ENCODE peak calls at places on chromosomes 16 and 17, in ten cellular contexts. One of them, this sample, is unnamed.

GRCh38 chr17:76855105-76855504 is 13.1 kb upstream of the MGAT5B start:
- DNase-seq in T-helper 2 cell: no peak
- DNase-seq in thoracic aorta: no peak
- DNase-seq in naive B cell: no peak
- DNase-seq in GDM1: no peak
- DNase-seq in AG10803: no peak
- DNase-seq in activated naive CD8-positive, alpha-beta T cell treated with anti-CD3 and anti-CD28 coated beads, Interleukin-2, amount 50 U/mL, for 24 hours: no peak
- DNase-seq in pons: no peak
- DNase-seq in H9: no peak
- DNase-seq in CD8-positive, alpha-beta T cell: no peak
- DNase-seq in this sample: no peak

GRCh38 chr17:78798695-78799559 is 16.9 kb upstream of the CYTH1 start:
- DNase-seq in T-helper 2 cell: no peak
- DNase-seq in activated naive CD8-positive, alpha-beta T cell treated with anti-CD3 and anti-CD28 coated beads, Interleukin-2, amount 50 U/mL, for 24 hours: no peak
- DNase-seq in naive B cell: peak; percentile 39
- DNase-seq in thoracic aorta: no peak
- DNase-seq in CD8-positive, alpha-beta T cell: no peak
- DNase-seq in GDM1: no peak
- DNase-seq in AG10803: peak; percentile 26
- DNase-seq in pons: peak; percentile 80
- DNase-seq in H9: no peak
- DNase-seq in this sample: no peak

GRCh38 chr16:85046957-85047866 is 19.6 kb downstream of the KIAA0513 start:
- DNase-seq in AG10803: no peak
- DNase-seq in CD8-positive, alpha-beta T cell: no peak
- DNase-seq in GDM1: no peak
- DNase-seq in H9: no peak
- DNase-seq in thoracic aorta: no peak
- DNase-seq in activated naive CD8-positive, alpha-beta T cell treated with anti-CD3 and anti-CD28 coated beads, Interleukin-2, amount 50 U/mL, for 24 hours: no peak
- DNase-seq in pons: no peak
- DNase-seq in T-helper 2 cell: no peak
- DNase-seq in naive B cell: no peak
- DNase-seq in this sample: no peak

GRCh38 chr16:85917012-85917411 is 18.1 kb downstream of the IRF8 start:
- DNase-seq in T-helper 2 cell: no peak
- DNase-seq in naive B cell: no peak
- DNase-seq in AG10803: no peak
- DNase-seq in GDM1: no peak
- DNase-seq in H9: no peak
- DNase-seq in activated naive CD8-positive, alpha-beta T cell treated with anti-CD3 and anti-CD28 coated beads, Interleukin-2, amount 50 U/mL, for 24 hours: no peak
- DNase-seq in thoracic aorta: no peak
- DNase-seq in pons: no peak
- DNase-seq in CD8-positive, alpha-beta T cell: no peak
- DNase-seq in this sample: no peak

GRCh38 chr16:30032083-30032819 is 1.2 kb upstream of the TLCD3B start:
- DNase-seq in T-helper 2 cell: peak; percentile 39
- DNase-seq in H9: peak; percentile 87
- DNase-seq in AG10803: peak; percentile 58
- DNase-seq in pons: peak; percentile 56
- DNase-seq in activated naive CD8-positive, alpha-beta T cell treated with anti-CD3 and anti-CD28 coated beads, Interleukin-2, amount 50 U/mL, for 24 hours: peak; percentile 69
- DNase-seq in naive B cell: peak; percentile 62
- DNase-seq in thoracic aorta: no peak
- DNase-seq in GDM1: peak; percentile 48
- DNase-seq in CD8-positive, alpha-beta T cell: peak; percentile 38
- DNase-seq in this sample: no peak

GRCh38 chr17:9308069-9308468 is 267.6 kb downstream of the STX8 start:
- DNase-seq in H9: peak; percentile 52
- DNase-seq in naive B cell: no peak
- DNase-seq in AG10803: no peak
- DNase-seq in GDM1: no peak
- DNase-seq in T-helper 2 cell: no peak
- DNase-seq in CD8-positive, alpha-beta T cell: no peak
- DNase-seq in pons: no peak
- DNase-seq in thoracic aorta: no peak
- DNase-seq in activated naive CD8-positive, alpha-beta T cell treated with anti-CD3 and anti-CD28 coated beads, Interleukin-2, amount 50 U/mL, for 24 hours: no peak
- DNase-seq in this sample: no peak

GRCh38 chr17:37134050-37134449 is 185.3 kb downstream of the AATF start:
- DNase-seq in T-helper 2 cell: no peak
- DNase-seq in activated naive CD8-positive, alpha-beta T cell treated with anti-CD3 and anti-CD28 coated beads, Interleukin-2, amount 50 U/mL, for 24 hours: no peak
- DNase-seq in thoracic aorta: no peak
- DNase-seq in AG10803: no peak
- DNase-seq in CD8-positive, alpha-beta T cell: no peak
- DNase-seq in naive B cell: no peak
- DNase-seq in pons: no peak
- DNase-seq in H9: no peak
- DNase-seq in GDM1: peak; percentile 18
- DNase-seq in this sample: no peak

GRCh38 chr17:65472602-65473001 is 88.8 kb downstream of the AXIN2 start:
- DNase-seq in AG10803: peak; percentile 89
- DNase-seq in thoracic aorta: peak; percentile 61
- DNase-seq in activated naive CD8-positive, alpha-beta T cell treated with anti-CD3 and anti-CD28 coated beads, Interleukin-2, amount 50 U/mL, for 24 hours: no peak
- DNase-seq in CD8-positive, alpha-beta T cell: no peak
- DNase-seq in pons: no peak
- DNase-seq in T-helper 2 cell: no peak
- DNase-seq in naive B cell: no peak
- DNase-seq in H9: no peak
- DNase-seq in GDM1: no peak
- DNase-seq in this sample: no peak

GRCh38 chr16:89616576-89617437 is 3.4 kb downstream of the DPEP1 start:
- DNase-seq in T-helper 2 cell: peak; percentile 22
- DNase-seq in thoracic aorta: no peak
- DNase-seq in activated naive CD8-positive, alpha-beta T cell treated with anti-CD3 and anti-CD28 coated beads, Interleukin-2, amount 50 U/mL, for 24 hours: peak; percentile 19
- DNase-seq in AG10803: no peak
- DNase-seq in pons: no peak
- DNase-seq in GDM1: no peak
- DNase-seq in CD8-positive, alpha-beta T cell: no peak
- DNase-seq in naive B cell: no peak
- DNase-seq in H9: no peak
- DNase-seq in this sample: no peak

GRCh38 chr16:80100846-80101451 is 439.8 kb upstream of the DYNLRB2 start:
- DNase-seq in thoracic aorta: no peak
- DNase-seq in T-helper 2 cell: no peak
- DNase-seq in naive B cell: no peak
- DNase-seq in CD8-positive, alpha-beta T cell: no peak
- DNase-seq in AG10803: no peak
- DNase-seq in H9: no peak
- DNase-seq in GDM1: no peak
- DNase-seq in pons: no peak
- DNase-seq in activated naive CD8-positive, alpha-beta T cell treated with anti-CD3 and anti-CD28 coated beads, Interleukin-2, amount 50 U/mL, for 24 hours: no peak
- DNase-seq in this sample: no peak

GRCh38 chr16:87344931-87345631 is 27.9 kb upstream of the C16orf95 start:
- DNase-seq in thoracic aorta: no peak
- DNase-seq in GDM1: no peak
- DNase-seq in naive B cell: peak; percentile 11
- DNase-seq in CD8-positive, alpha-beta T cell: peak; percentile 42
- DNase-seq in H9: peak; percentile 39
- DNase-seq in T-helper 2 cell: peak; percentile 60
- DNase-seq in pons: no peak
- DNase-seq in activated naive CD8-positive, alpha-beta T cell treated with anti-CD3 and anti-CD28 coated beads, Interleukin-2, amount 50 U/mL, for 24 hours: peak; percentile 52
- DNase-seq in AG10803: no peak
- DNase-seq in this sample: no peak

GRCh38 chr17:68821860-68822693 is 133.1 kb downstream of the ABCA8 start:
- DNase-seq in pons: no peak
- DNase-seq in CD8-positive, alpha-beta T cell: no peak
- DNase-seq in naive B cell: no peak
- DNase-seq in AG10803: peak; percentile 84
- DNase-seq in thoracic aorta: no peak
- DNase-seq in T-helper 2 cell: no peak
- DNase-seq in GDM1: no peak
- DNase-seq in H9: no peak
- DNase-seq in activated naive CD8-positive, alpha-beta T cell treated with anti-CD3 and anti-CD28 coated beads, Interleukin-2, amount 50 U/mL, for 24 hours: no peak
- DNase-seq in this sample: no peak

GRCh38 chr17:28399808-28400207 is 6.2 kb downstream of the SLC46A1 start:
- DNase-seq in GDM1: no peak
- DNase-seq in AG10803: no peak
- DNase-seq in pons: no peak
- DNase-seq in naive B cell: no peak
- DNase-seq in thoracic aorta: no peak
- DNase-seq in H9: no peak
- DNase-seq in CD8-positive, alpha-beta T cell: no peak
- DNase-seq in activated naive CD8-positive, alpha-beta T cell treated with anti-CD3 and anti-CD28 coated beads, Interleukin-2, amount 50 U/mL, for 24 hours: no peak
- DNase-seq in T-helper 2 cell: no peak
- DNase-seq in this sample: no peak

GRCh38 chr17:4327638-4328037 is 38.8 kb downstream of the UBE2G1 start:
- DNase-seq in naive B cell: no peak
- DNase-seq in CD8-positive, alpha-beta T cell: no peak
- DNase-seq in GDM1: no peak
- DNase-seq in T-helper 2 cell: no peak
- DNase-seq in pons: no peak
- DNase-seq in H9: no peak
- DNase-seq in activated naive CD8-positive, alpha-beta T cell treated with anti-CD3 and anti-CD28 coated beads, Interleukin-2, amount 50 U/mL, for 24 hours: no peak
- DNase-seq in AG10803: peak; percentile 81
- DNase-seq in thoracic aorta: peak; percentile 33
- DNase-seq in this sample: no peak

GRCh38 chr16:87744750-87745514 is 20.9 kb downstream of the KLHDC4 start:
- DNase-seq in GDM1: no peak
- DNase-seq in thoracic aorta: no peak
- DNase-seq in naive B cell: no peak
- DNase-seq in pons: no peak
- DNase-seq in CD8-positive, alpha-beta T cell: no peak
- DNase-seq in AG10803: no peak
- DNase-seq in H9: no peak
- DNase-seq in T-helper 2 cell: no peak
- DNase-seq in activated naive CD8-positive, alpha-beta T cell treated with anti-CD3 and anti-CD28 coated beads, Interleukin-2, amount 50 U/mL, for 24 hours: no peak
- DNase-seq in this sample: no peak

GRCh38 chr16:54446639-54447038 is 160.1 kb upstream of the IRX3 start:
- DNase-seq in activated naive CD8-positive, alpha-beta T cell treated with anti-CD3 and anti-CD28 coated beads, Interleukin-2, amount 50 U/mL, for 24 hours: no peak
- DNase-seq in H9: no peak
- DNase-seq in pons: no peak
- DNase-seq in thoracic aorta: peak; percentile 51
- DNase-seq in AG10803: peak; percentile 95
- DNase-seq in naive B cell: no peak
- DNase-seq in T-helper 2 cell: no peak
- DNase-seq in GDM1: no peak
- DNase-seq in CD8-positive, alpha-beta T cell: no peak
- DNase-seq in this sample: peak; percentile 48

GRCh38 chr16:4663756-4664465 is 29.5 kb upstream of the NUDT16L1 start:
- DNase-seq in H9: no peak
- DNase-seq in pons: peak; percentile 83
- DNase-seq in GDM1: peak; percentile 72
- DNase-seq in thoracic aorta: no peak
- DNase-seq in T-helper 2 cell: no peak
- DNase-seq in naive B cell: no peak
- DNase-seq in CD8-positive, alpha-beta T cell: no peak
- DNase-seq in activated naive CD8-positive, alpha-beta T cell treated with anti-CD3 and anti-CD28 coated beads, Interleukin-2, amount 50 U/mL, for 24 hours: peak; percentile 39
- DNase-seq in AG10803: no peak
- DNase-seq in this sample: no peak

GRCh38 chr16:10180771-10181163 is 1.5 kb downstream of the GRIN2A start:
- DNase-seq in naive B cell: peak; percentile 24
- DNase-seq in GDM1: no peak
- DNase-seq in AG10803: no peak
- DNase-seq in pons: no peak
- DNase-seq in thoracic aorta: no peak
- DNase-seq in activated naive CD8-positive, alpha-beta T cell treated with anti-CD3 and anti-CD28 coated beads, Interleukin-2, amount 50 U/mL, for 24 hours: peak; percentile 49
- DNase-seq in CD8-positive, alpha-beta T cell: no peak
- DNase-seq in T-helper 2 cell: no peak
- DNase-seq in H9: peak; percentile 90
- DNase-seq in this sample: peak; percentile 44

GRCh38 chr17:40932608-40933007 is 4.8 kb downstream of the KRT23 start:
- DNase-seq in naive B cell: no peak
- DNase-seq in T-helper 2 cell: no peak
- DNase-seq in thoracic aorta: no peak
- DNase-seq in AG10803: no peak
- DNase-seq in H9: no peak
- DNase-seq in CD8-positive, alpha-beta T cell: no peak
- DNase-seq in GDM1: no peak
- DNase-seq in pons: peak; percentile 38
- DNase-seq in activated naive CD8-positive, alpha-beta T cell treated with anti-CD3 and anti-CD28 coated beads, Interleukin-2, amount 50 U/mL, for 24 hours: no peak
- DNase-seq in this sample: no peak

GRCh38 chr16:85448557-85449194 is 164.4 kb upstream of the GSE1 start:
- DNase-seq in GDM1: peak; percentile 14
- DNase-seq in T-helper 2 cell: peak; percentile 54
- DNase-seq in thoracic aorta: no peak
- DNase-seq in CD8-positive, alpha-beta T cell: peak; percentile 73
- DNase-seq in H9: no peak
- DNase-seq in AG10803: no peak
- DNase-seq in activated naive CD8-positive, alpha-beta T cell treated with anti-CD3 and anti-CD28 coated beads, Interleukin-2, amount 50 U/mL, for 24 hours: peak; percentile 18
- DNase-seq in pons: no peak
- DNase-seq in naive B cell: peak; percentile 52
- DNase-seq in this sample: no peak

GRCh38 chr17:77690271-77691161 is 268.0 kb upstream of the TNRC6C start:
- DNase-seq in GDM1: peak; percentile 33
- DNase-seq in T-helper 2 cell: no peak
- DNase-seq in CD8-positive, alpha-beta T cell: peak; percentile 13
- DNase-seq in thoracic aorta: no peak
- DNase-seq in H9: peak; percentile 25
- DNase-seq in AG10803: no peak
- DNase-seq in activated naive CD8-positive, alpha-beta T cell treated with anti-CD3 and anti-CD28 coated beads, Interleukin-2, amount 50 U/mL, for 24 hours: peak; percentile 18
- DNase-seq in pons: no peak
- DNase-seq in naive B cell: no peak
- DNase-seq in this sample: peak; percentile 40

GRCh38 chr16:78211951-78212350 is 112.5 kb downstream of the WWOX start:
- DNase-seq in T-helper 2 cell: no peak
- DNase-seq in pons: no peak
- DNase-seq in naive B cell: no peak
- DNase-seq in AG10803: no peak
- DNase-seq in CD8-positive, alpha-beta T cell: no peak
- DNase-seq in thoracic aorta: no peak
- DNase-seq in H9: peak; percentile 71
- DNase-seq in activated naive CD8-positive, alpha-beta T cell treated with anti-CD3 and anti-CD28 coated beads, Interleukin-2, amount 50 U/mL, for 24 hours: no peak
- DNase-seq in GDM1: no peak
- DNase-seq in this sample: no peak

GRCh38 chr16:72256398-72257048 is 84.6 kb upstream of the PMFBP1 start:
- DNase-seq in H9: no peak
- DNase-seq in thoracic aorta: no peak
- DNase-seq in pons: no peak
- DNase-seq in activated naive CD8-positive, alpha-beta T cell treated with anti-CD3 and anti-CD28 coated beads, Interleukin-2, amount 50 U/mL, for 24 hours: no peak
- DNase-seq in AG10803: peak; percentile 94
- DNase-seq in naive B cell: no peak
- DNase-seq in T-helper 2 cell: no peak
- DNase-seq in CD8-positive, alpha-beta T cell: no peak
- DNase-seq in GDM1: no peak
- DNase-seq in this sample: no peak

GRCh38 chr17:80348551-80349436 is 66.2 kb upstream of the ENDOV start:
- DNase-seq in thoracic aorta: no peak
- DNase-seq in naive B cell: no peak
- DNase-seq in GDM1: no peak
- DNase-seq in H9: no peak
- DNase-seq in CD8-positive, alpha-beta T cell: no peak
- DNase-seq in pons: no peak
- DNase-seq in AG10803: peak; percentile 22
- DNase-seq in activated naive CD8-positive, alpha-beta T cell treated with anti-CD3 and anti-CD28 coated beads, Interleukin-2, amount 50 U/mL, for 24 hours: peak; percentile 28
- DNase-seq in T-helper 2 cell: no peak
- DNase-seq in this sample: no peak

This sample was measured in ureter.